ENCODE peak calls at places on chromosome X, in six cellular contexts. M is OCI-LY7, Z is suprapubic skin, Y is transverse colon, J is GM23338, R is heart right ventricle. N is an unnamed sample.

GRCh38 chrX:15207384-15207783 is 62.5 kb downstream of the ASB9 start:
- DNase-seq in R (no peak), J (no peak), Y (no peak), Z (no peak), M (no peak), N (no peak)

GRCh38 chrX:38880460-38880859 is 79.2 kb downstream of the MID1IP1 start:
- DNase-seq in Z (no peak), R (no peak), J (no peak), M (peak), Y (no peak), N (no peak)

GRCh38 chrX:119069128-119069527 is 3.7 kb upstream of the CT47C1 start:
- DNase-seq in Y (no peak), R (no peak), J (no peak), M (no peak), Z (no peak), N (no peak)

GRCh38 chrX:72123471-72124185 is 8.1 kb downstream of the RTL5 start:
- DNase-seq in M (no peak), Y (no peak), Z (no peak), R (peak), J (peak), N (peak)

GRCh38 chrX:42809569-42809968 is 31.6 kb upstream of the PPP1R2C start:
- DNase-seq in Y (no peak), M (no peak), J (no peak), Z (no peak), R (no peak), N (no peak)

GRCh38 chrX:144275403-144275802 is 391.5 kb downstream of the UBE2NL start:
- DNase-seq in M (no peak), R (no peak), Y (no peak), J (no peak), Z (no peak), N (no peak)

GRCh38 chrX:100944601-100945000 is 15.9 kb upstream of the XKRX start:
- DNase-seq in Y (no peak), R (no peak), J (no peak), Z (no peak), M (no peak), N (no peak)

GRCh38 chrX:49212209-49212608 is 12.2 kb upstream of the SYP start:
- DNase-seq in Y (no peak), Z (no peak), M (no peak), J (no peak), R (no peak), N (no peak)

GRCh38 chrX:2638279-2638678 is 52.8 kb upstream of the CD99 start:
- DNase-seq in R (no peak), M (no peak), Z (no peak), J (no peak), Y (no peak), N (no peak)

GRCh38 chrX:370244-370962 is 16.3 kb downstream of the PPP2R3B start:
- DNase-seq in J (peak), Y (no peak), M (peak), R (no peak), Z (no peak), N (peak)

DNA sequence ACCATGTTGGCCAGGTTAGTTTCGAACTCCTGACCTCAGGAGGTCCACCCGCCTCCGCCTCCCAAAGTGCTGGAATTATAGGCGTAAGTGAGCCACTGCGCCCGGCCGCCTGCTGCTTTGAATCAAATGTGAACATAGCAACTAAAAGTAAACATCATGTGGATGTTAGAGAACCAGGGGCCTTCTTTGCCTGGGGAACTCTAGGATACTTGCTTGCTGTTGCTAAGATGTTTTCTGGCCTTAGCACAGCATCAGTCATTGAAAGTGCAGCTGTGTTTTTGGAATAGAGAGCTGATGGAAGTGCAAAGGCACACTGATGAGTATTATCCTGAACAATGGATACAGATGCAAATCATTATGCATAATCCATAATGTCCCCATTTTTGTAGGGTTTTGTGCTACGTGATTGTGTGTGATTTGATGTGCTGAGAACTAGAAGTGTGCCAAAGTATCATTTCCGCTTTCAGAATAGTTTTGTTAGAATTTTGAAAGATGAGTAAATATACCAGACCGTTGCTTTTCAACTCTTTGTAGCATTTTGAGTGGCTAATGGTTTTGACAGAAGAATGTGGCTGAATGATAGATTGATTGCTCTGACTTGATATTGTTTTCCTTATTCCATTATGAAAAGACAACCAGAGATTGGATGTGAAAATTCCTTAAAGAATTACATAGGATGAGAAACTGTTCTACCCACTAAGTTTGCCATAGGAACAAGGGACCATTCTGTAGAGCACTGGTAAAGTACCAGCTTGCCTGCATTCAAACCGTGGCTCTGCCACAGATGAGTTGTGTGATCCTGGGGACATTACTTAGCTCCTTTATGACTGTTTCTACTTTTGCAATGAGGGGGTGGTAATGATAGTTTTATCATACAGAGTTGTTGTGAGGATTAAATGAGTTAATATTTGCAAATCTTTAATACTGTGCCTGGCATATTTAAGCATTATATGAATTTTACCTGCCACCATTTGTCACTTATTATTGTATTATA is 74.7 kb downstream of the REPS2 start:
- DNase-seq in Z (no peak), J (no peak), R (no peak), Y (no peak), M (no peak), N (no peak)
- H3K27ac ChIP-seq in Z (no peak), J (no peak), R (no peak), Y (peak), M (no peak), N (no peak)

DNA sequence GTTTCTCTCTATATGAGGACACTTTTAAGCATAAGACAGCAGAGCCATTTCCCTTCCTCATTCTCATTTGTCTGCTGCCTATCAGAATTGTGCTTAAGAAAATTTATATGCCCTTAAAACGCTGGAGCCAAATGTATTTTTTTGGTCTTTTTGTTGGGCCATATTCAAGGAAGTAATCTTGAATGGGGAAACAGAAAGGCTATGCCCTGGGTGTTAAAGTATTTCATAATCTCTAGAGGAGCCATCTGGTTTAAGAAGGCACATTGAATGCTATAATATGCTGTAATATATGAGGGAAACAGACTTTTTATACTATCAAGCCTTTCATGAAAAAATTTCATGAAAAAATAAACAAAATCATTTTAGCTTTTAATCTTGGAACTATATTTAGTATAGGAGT is 4.3 kb downstream of the DMD start:
- DNase-seq in Z (no peak), R (no peak), M (no peak), J (no peak), Y (no peak), N (no peak)
- H3K4me3 ChIP-seq in Z (no peak), R (peak), M (no peak), J (no peak), Y (no peak), N (peak)

DNA sequence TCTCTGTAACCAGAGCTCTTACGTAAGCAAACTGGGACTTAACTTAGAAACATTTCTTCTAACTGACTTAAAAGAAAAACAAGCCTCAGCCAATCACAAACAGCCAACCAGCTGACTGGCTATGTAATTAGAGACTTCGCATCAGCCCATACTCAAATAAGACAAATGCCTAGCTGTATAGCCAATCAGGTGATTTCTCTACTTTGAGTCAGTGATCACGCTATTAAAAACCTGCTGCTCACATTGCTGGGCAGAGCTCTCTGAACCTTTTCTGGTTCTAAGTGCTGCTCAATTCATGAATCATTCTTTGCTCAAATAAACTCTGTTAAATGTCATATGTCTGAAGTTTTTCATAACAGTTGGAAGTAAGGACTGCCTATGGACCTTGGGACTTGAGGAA is 9.9 kb upstream of the SMIM10L2A start:
- DNase-seq in Y (no peak), J (peak), R (no peak), Z (no peak), M (no peak), N (no peak)
- H3K27ac ChIP-seq in Y (no peak), J (no peak), R (no peak), Z (no peak), M (no peak), N (no peak)

GRCh38 chrX:154979671-154980070 is 42.9 kb downstream of the F8 start:
- DNase-seq in R (no peak), Z (no peak), J (no peak), Y (no peak), M (no peak), N (no peak)

GRCh38 chrX:154986826-154987575 is 35.5 kb downstream of the F8 start:
- DNase-seq in J (no peak), Y (no peak), M (peak), R (no peak), Z (no peak), N (no peak)

GRCh38 chrX:154980330-154981115 is 42.0 kb downstream of the F8 start:
- DNase-seq in M (peak), Y (peak), Z (peak), R (peak), J (peak), N (peak)

GRCh38 chrX:154981116-154981411 is 41.5 kb downstream of the F8 start:
- DNase-seq in J (no peak), M (no peak), Y (no peak), R (no peak), Z (no peak), N (no peak)
- H3K4me3 ChIP-seq in J (no peak), M (peak), Y (no peak), R (no peak), Z (peak), N (peak)

GRCh38 chrX:68999351-68999750 is 165.9 kb downstream of the PJA1 start:
- DNase-seq in J (no peak), M (no peak), Z (peak), Y (no peak), R (no peak), N (no peak)
- H3K27ac ChIP-seq in J (no peak), M (no peak), Z (no peak), Y (peak), R (no peak), N (peak)

GRCh38 chrX:57596109-57596870 is 4.5 kb downstream of the ZXDB start:
- DNase-seq in R (no peak), M (no peak), J (peak), Z (no peak), Y (no peak), N (no peak)
- H3K4me3 ChIP-seq in R (no peak), M (peak), J (peak), Z (peak), Y (no peak), N (peak)

GRCh38 chrX:39904816-39905474 is 192.8 kb downstream of the BCOR start:
- DNase-seq in J (no peak), Z (no peak), Y (no peak), M (no peak), R (no peak), N (no peak)

GRCh38 chrX:39907964-39908616 is 189.7 kb downstream of the BCOR start:
- DNase-seq in M (no peak), R (peak), Z (no peak), Y (peak), J (no peak), N (peak)

GRCh38 chrX:39903937-39904336 is 193.8 kb downstream of the BCOR start:
- DNase-seq in Y (no peak), Z (no peak), R (no peak), J (no peak), M (no peak), N (no peak)

GRCh38 chrX:39905475-39905889 is 192.3 kb downstream of the BCOR start:
- DNase-seq in M (no peak), Z (no peak), Y (peak), R (no peak), J (no peak), N (no peak)

DNA sequence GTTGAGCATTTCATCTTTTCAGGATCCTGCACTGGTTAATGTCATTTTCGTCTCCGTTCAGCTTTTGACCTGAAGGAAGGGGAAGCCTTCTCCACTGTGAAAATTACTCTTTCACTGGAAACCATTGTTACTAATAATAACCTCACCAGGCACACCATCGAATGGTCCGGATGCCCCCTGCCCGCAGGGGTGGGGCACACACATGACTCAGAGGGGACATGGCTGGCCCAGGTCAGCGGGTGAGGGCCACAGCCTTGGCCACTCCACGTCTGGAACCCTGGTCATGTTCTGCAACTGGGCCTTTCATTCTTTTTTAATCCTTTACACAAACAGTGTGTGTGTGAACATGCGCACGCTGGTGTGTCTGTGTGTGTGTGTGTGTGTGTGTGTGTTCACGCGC is 191.8 kb downstream of the BCOR start:
- DNase-seq in Z (no peak), M (no peak), Y (no peak), J (no peak), R (no peak), N (no peak)
- H3K27ac ChIP-seq in Z (no peak), M (no peak), Y (peak), J (no peak), R (no peak), N (peak)

GRCh38 chrX:77788050-77788449 is 2.0 kb upstream of the ATRX start:
- DNase-seq in R (no peak), M (peak), Z (no peak), Y (no peak), J (peak), N (no peak)
- H3K4me3 ChIP-seq in R (no peak), M (no peak), Z (peak), Y (no peak), J (no peak), N (peak)

GRCh38 chrX:47581731-47582647 is at the start of gene TIMP1:
- DNase-seq in M (no peak), J (peak), R (peak), Y (peak), Z (peak), N (peak)

GRCh38 chrX:47577424-47577823 is 4.8 kb upstream of the TIMP1 start:
- DNase-seq in Z (no peak), J (no peak), R (no peak), Y (no peak), M (no peak), N (no peak)

GRCh38 chrX:47578692-47579091 is 3.5 kb upstream of the TIMP1 start:
- DNase-seq in J (peak), Z (peak), Y (no peak), R (no peak), M (no peak), N (no peak)

GRCh38 chrX:47577901-47578300 is 4.3 kb upstream of the TIMP1 start:
- DNase-seq in M (no peak), Y (no peak), J (no peak), Z (no peak), R (no peak), N (no peak)

DNA sequence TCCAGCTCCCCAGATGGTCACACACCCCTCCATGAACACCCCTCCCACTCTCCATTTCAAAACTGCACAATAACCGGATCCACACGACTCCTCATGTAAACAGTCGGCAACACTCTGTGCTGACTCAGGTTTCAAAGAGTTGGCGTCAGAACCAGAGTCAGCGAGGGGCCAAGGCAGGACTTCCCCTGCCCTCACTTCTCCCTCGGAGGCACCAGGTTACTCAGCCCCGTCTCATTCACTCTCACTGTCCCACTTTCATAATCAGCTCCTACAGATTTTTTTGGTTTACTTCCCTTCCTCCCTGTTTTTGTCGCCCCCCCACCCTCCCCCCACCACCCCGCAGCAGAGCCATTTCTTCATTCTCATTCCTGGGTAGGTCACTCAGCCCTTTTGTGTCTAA is 2.7 kb upstream of the TIMP1 start:
- DNase-seq in M (no peak), R (no peak), Z (no peak), J (no peak), Y (no peak), N (no peak)
- H3K27ac ChIP-seq in M (no peak), R (no peak), Z (no peak), J (no peak), Y (no peak), N (no peak)

N was measured in left ventricle myocardium inferior.